ENCODE peak calls at places on chromosomes 6 and 20, in five cellular contexts. Q is CD4-positive, alpha-beta T cell; R is neural progenitor cell; O is CD8-positive, alpha-beta memory T cell; T is cardiac muscle cell. P is an unnamed sample. For H3K9me3, the result is how much of the 10 kb centered on the place peaks cover.

GRCh38 chr6:151071295-151071694 is 168.5 kb upstream of the AKAP12 start:
- DNase-seq in Q (no peak), T (peak), R (no peak), O (no peak), P (peak)

GRCh38 chr6:133171989-133172604 is 69.1 kb upstream of the EYA4 start:
- DNase-seq in Q (no peak), O (no peak), R (no peak), T (no peak), P (no peak)

GRCh38 chr6:52728394-52728793 is 34.9 kb downstream of the GSTA2 start:
- DNase-seq in O (no peak), Q (no peak), T (no peak), R (no peak), P (no peak)

GRCh38 chr20:15919118-15919517 is 654.1 kb downstream of the KIF16B start:
- DNase-seq in T (no peak), O (no peak), Q (no peak), R (no peak), P (no peak)

GRCh38 chr20:52943185-52943841 is 28.8 kb upstream of the TSHZ2 start:
- DNase-seq in T (no peak), R (no peak), Q (no peak), O (no peak), P (no peak)

GRCh38 chr6:14324042-14324441 is 206.5 kb downstream of the CD83 start:
- DNase-seq in T (no peak), Q (no peak), R (no peak), O (no peak), P (no peak)

GRCh38 chr6:62775427-62776022 is 435.7 kb upstream of the FKBP1C start:
- DNase-seq in O (no peak), T (peak), Q (no peak), R (peak), P (no peak)

GRCh38 chr6:38149526-38149925 is 330.0 kb downstream of the ZFAND3 start:
- DNase-seq in T (no peak), R (peak), O (no peak), Q (no peak), P (no peak)

GRCh38 chr6:20946890-20947289 is 412.6 kb downstream of the CDKAL1 start:
- DNase-seq in T (no peak), Q (no peak), R (no peak), O (no peak), P (no peak)

GRCh38 chr20:11654766-11655165 is 262.9 kb upstream of the BTBD3 start:
- DNase-seq in R (no peak), T (no peak), O (no peak), Q (no peak), P (no peak)

GRCh38 chr6:55528624-55529023 is 50.4 kb downstream of the HMGCLL1 start:
- DNase-seq in R (peak), Q (no peak), T (no peak), O (no peak), P (no peak)

GRCh38 chr20:48986899-48987298 is 59.2 kb upstream of the CSE1L start:
- DNase-seq in Q (no peak), R (no peak), O (no peak), T (no peak), P (no peak)

GRCh38 chr6:97189767-97190166 is 93.2 kb downstream of the MMS22L start:
- DNase-seq in Q (no peak), O (no peak), T (no peak), R (no peak), P (no peak)

GRCh38 chr6:5762561-5762968 is 244.2 kb downstream of the NRN1 start:
- DNase-seq in T (no peak), R (no peak), O (no peak), Q (no peak), P (peak)

GRCh38 chr6:26103770-26104456 is 16.7 kb downstream of the HFE start:
- DNase-seq in Q (peak), O (peak), R (peak), T (peak), P (peak)

GRCh38 chr20:3667434-3668037 is 4.3 kb upstream of the GFRA4 start:
- DNase-seq in Q (no peak), R (no peak), T (no peak), O (no peak), P (no peak)

GRCh38 chr20:50744143-50744792 is 12.9 kb downstream of the PARD6B start:
- DNase-seq in O (no peak), T (peak), Q (no peak), R (peak), P (peak)

GRCh38 chr6:168956884-168957730 is 296.5 kb downstream of the THBS2 start:
- DNase-seq in Q (peak), T (peak), O (no peak), R (peak), P (peak)

GRCh38 chr20:41058674-41059008 is 30.0 kb downstream of the TOP1 start:
- DNase-seq in T (no peak), Q (no peak), O (no peak), R (no peak), P (no peak)
- H3K27ac ChIP-seq in T (peak), Q (no peak), O (no peak), R (no peak), P (no peak)

DNA sequence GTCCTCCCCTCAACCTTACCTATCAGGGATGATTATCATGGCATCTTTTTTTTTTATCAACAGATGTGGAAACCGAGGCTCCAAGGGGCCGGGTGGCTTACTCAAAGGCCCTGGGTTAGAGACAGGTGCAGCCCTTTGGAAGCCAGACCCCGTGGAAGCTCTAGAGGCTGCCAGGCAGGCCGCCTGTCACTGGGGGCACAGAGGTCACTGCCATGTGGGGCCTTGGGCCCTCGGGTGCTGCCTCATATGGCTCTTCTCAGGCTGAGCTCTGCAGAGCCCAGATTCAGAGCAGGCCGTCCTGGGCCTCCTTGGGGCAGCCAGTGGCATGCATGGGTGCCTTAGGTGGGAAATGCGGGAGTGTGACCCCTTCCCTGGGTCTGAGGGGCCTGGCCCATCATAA is 136.3 kb downstream of the PHACTR3 start:
- DNase-seq in T (no peak), Q (no peak), R (no peak), O (no peak), P (no peak)
- H3K9me3 ChIP-seq in T (under half), Q (under half), R (under half), O (under half), P (under half)

GRCh38 chr6:130622142-130622541 is 205.1 kb upstream of the SMLR1 start:
- DNase-seq in R (no peak), T (no peak), O (no peak), Q (no peak), P (no peak)

GRCh38 chr6:130629640-130630039 is 197.6 kb upstream of the SMLR1 start:
- DNase-seq in R (no peak), Q (no peak), T (no peak), O (no peak), P (no peak)

GRCh38 chr6:130628862-130629261 is 198.3 kb upstream of the SMLR1 start:
- DNase-seq in T (no peak), R (no peak), Q (no peak), O (no peak), P (no peak)

GRCh38 chr6:130624046-130624445 is 203.2 kb upstream of the SMLR1 start:
- DNase-seq in O (no peak), T (no peak), R (no peak), Q (no peak), P (no peak)

GRCh38 chr6:130625825-130626500 is 201.2 kb upstream of the SMLR1 start:
- DNase-seq in Q (no peak), T (no peak), R (no peak), O (no peak), P (no peak)
- H3K27ac ChIP-seq in Q (no peak), T (no peak), R (no peak), O (no peak), P (no peak)

GRCh38 chr20:29298759-29299613 is 1958.5 kb upstream of the DEFB115 start:
- DNase-seq in R (no peak), T (no peak), Q (no peak), O (no peak), P (no peak)
- H3K9me3 ChIP-seq in R (under half), T (under half), Q (under half), O (under half), P (under half)

GRCh38 chr6:7125290-7125689 is 17.5 kb downstream of the RREB1 start:
- DNase-seq in O (no peak), Q (no peak), R (no peak), T (no peak), P (no peak)
- H3K27ac ChIP-seq in O (no peak), Q (no peak), R (no peak), T (peak), P (no peak)

GRCh38 chr6:9208956-9209355 is 773.6 kb upstream of the SLC35B3 start:
- DNase-seq in T (no peak), Q (no peak), R (no peak), O (no peak), P (no peak)

GRCh38 chr6:9204171-9204570 is 768.8 kb upstream of the SLC35B3 start:
- DNase-seq in Q (no peak), O (no peak), R (no peak), T (no peak), P (no peak)

GRCh38 chr6:9200712-9201111 is 765.4 kb upstream of the SLC35B3 start:
- DNase-seq in R (no peak), O (no peak), T (no peak), Q (no peak), P (no peak)

DNA sequence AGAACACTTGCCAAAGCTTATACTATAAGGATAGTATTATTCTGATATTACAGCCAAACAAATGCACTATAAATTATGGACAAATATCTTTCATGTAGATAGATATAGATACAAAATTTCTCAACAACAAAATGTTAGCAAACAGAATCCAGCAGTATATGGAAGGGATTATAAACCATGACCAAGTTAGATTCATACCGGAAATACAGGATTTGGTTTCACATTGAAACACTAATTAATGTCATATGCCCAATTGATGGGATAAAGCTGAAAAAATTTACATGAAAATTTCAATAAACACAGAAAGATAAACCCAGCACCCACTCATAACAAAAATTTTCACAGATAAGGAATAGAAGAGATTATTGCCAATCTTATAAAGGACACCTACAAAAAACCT is 770.3 kb upstream of the SLC35B3 start:
- DNase-seq in R (no peak), T (no peak), O (no peak), Q (no peak), P (no peak)
- H3K9me3 ChIP-seq in R (under half), T (under half), O (under half), Q (under half), P (under half)

GRCh38 chr6:167698540-167698939 is 128.2 kb upstream of the AFDN start:
- DNase-seq in R (no peak), Q (no peak), T (no peak), O (no peak), P (no peak)

GRCh38 chr6:167701010-167701409 is 125.7 kb upstream of the AFDN start:
- DNase-seq in O (no peak), Q (no peak), T (no peak), R (no peak), P (no peak)

GRCh38 chr6:167697316-167697715 is 129.4 kb upstream of the AFDN start:
- DNase-seq in R (no peak), T (no peak), Q (no peak), O (no peak), P (peak)

GRCh38 chr6:167700199-167700598 is 126.5 kb upstream of the AFDN start:
- DNase-seq in T (no peak), R (no peak), O (no peak), Q (no peak), P (no peak)

GRCh38 chr6:167699141-167700036 is 127.3 kb upstream of the AFDN start:
- DNase-seq in Q (no peak), R (no peak), T (no peak), O (no peak), P (peak)
- H3K27ac ChIP-seq in Q (no peak), R (no peak), T (peak), O (no peak), P (peak)

GRCh38 chr20:62993856-62994494 is 12.8 kb downstream of the BHLHE23 start:
- DNase-seq in T (no peak), O (no peak), Q (no peak), R (no peak), P (peak)

GRCh38 chr20:62996596-62996982 is 10.2 kb downstream of the BHLHE23 start:
- DNase-seq in Q (no peak), O (no peak), R (no peak), T (no peak), P (peak)

GRCh38 chr20:62995898-62996595 is 10.7 kb downstream of the BHLHE23 start:
- DNase-seq in T (no peak), O (no peak), R (no peak), Q (no peak), P (no peak)

GRCh38 chr20:62994850-62995249 is 11.9 kb downstream of the BHLHE23 start:
- DNase-seq in O (no peak), Q (no peak), R (no peak), T (no peak), P (no peak)

GRCh38 chr20:62995481-62995880 is 11.3 kb downstream of the BHLHE23 start:
- DNase-seq in R (no peak), Q (no peak), O (no peak), T (no peak), P (no peak)
- H3K9me3 ChIP-seq in R (under half), Q (under half), O (under half), T (under half), P (under half)

GRCh38 chr20:57023007-57023406 is 243.4 kb downstream of the BMP7 start:
- DNase-seq in T (no peak), O (no peak), Q (no peak), R (no peak), P (no peak)
- H3K27ac ChIP-seq in T (no peak), O (no peak), Q (no peak), R (no peak), P (no peak)

P was measured in right cardiac atrium.